ENCODE peak calls at places on chromosome 16, in four cellular contexts. One of them, this sample, is unnamed.

GRCh38 chr16:16884451-16884850 is 505.5 kb downstream of the NPIPA7 start:
- DNase-seq in sigmoid colon: no peak
- DNase-seq in prostate gland: no peak
- DNase-seq in stomach: no peak
- DNase-seq in this sample: no peak

GRCh38 chr16:57186630-57187507 is 740 bp downstream of the RSPRY1 start:
- DNase-seq in sigmoid colon: no peak
- DNase-seq in prostate gland: peak; percentile 13
- DNase-seq in stomach: no peak
- DNase-seq in this sample: peak; percentile 79

GRCh38 chr16:84741351-84741791 is 41.6 kb downstream of the USP10 start:
- DNase-seq in sigmoid colon: no peak
- DNase-seq in prostate gland: no peak
- DNase-seq in stomach: no peak
- DNase-seq in this sample: no peak

GRCh38 chr16:63921737-63922136 is 1200.1 kb downstream of the CDH11 start:
- DNase-seq in sigmoid colon: no peak
- DNase-seq in prostate gland: no peak
- DNase-seq in stomach: no peak
- DNase-seq in this sample: no peak

GRCh38 chr16:1691956-1692355 is 13.9 kb downstream of the JPT2 start:
- DNase-seq in sigmoid colon: no peak
- DNase-seq in prostate gland: no peak
- DNase-seq in stomach: no peak
- DNase-seq in this sample: no peak

GRCh38 chr16:81279375-81279774 is 35.4 kb upstream of the GAN start:
- DNase-seq in sigmoid colon: no peak
- DNase-seq in prostate gland: no peak
- DNase-seq in stomach: no peak
- DNase-seq in this sample: no peak

GRCh38 chr16:75758215-75758614 is 31.9 kb upstream of the CPHXL start:
- DNase-seq in sigmoid colon: no peak
- DNase-seq in prostate gland: no peak
- DNase-seq in stomach: no peak
- DNase-seq in this sample: no peak

GRCh38 chr16:86929149-86929871 is 351.0 kb downstream of the FOXL1 start:
- DNase-seq in sigmoid colon: no peak
- DNase-seq in prostate gland: no peak
- DNase-seq in stomach: no peak
- DNase-seq in this sample: peak; percentile 80

GRCh38 chr16:56780646-56781045 is 50.7 kb downstream of the NUP93 start:
- DNase-seq in sigmoid colon: no peak
- DNase-seq in prostate gland: no peak
- DNase-seq in stomach: no peak
- DNase-seq in this sample: no peak

GRCh38 chr16:76913046-76913445 is 277.9 kb upstream of the MON1B start:
- DNase-seq in sigmoid colon: no peak
- DNase-seq in prostate gland: no peak
- DNase-seq in stomach: no peak
- DNase-seq in this sample: no peak

GRCh38 chr16:1770328-1771071 is 843 bp downstream of the NME3 start:
- DNase-seq in sigmoid colon: peak; percentile 92
- DNase-seq in prostate gland: peak; percentile 79
- DNase-seq in stomach: peak; percentile 76
- DNase-seq in this sample: peak; percentile 90

GRCh38 chr16:85667261-85667660 is 21.5 kb downstream of the GINS2 start:
- DNase-seq in sigmoid colon: peak; percentile 50
- DNase-seq in prostate gland: no peak
- DNase-seq in stomach: no peak
- DNase-seq in this sample: peak; percentile 57

GRCh38 chr16:86252596-86252995 is 257.7 kb upstream of the FOXF1 start:
- DNase-seq in sigmoid colon: no peak
- DNase-seq in prostate gland: no peak
- DNase-seq in stomach: no peak
- DNase-seq in this sample: peak; percentile 52

GRCh38 chr16:50025544-50025931 is 513 bp downstream of the CNEP1R1 start:
- DNase-seq in sigmoid colon: no peak
- DNase-seq in prostate gland: no peak
- DNase-seq in stomach: no peak
- DNase-seq in this sample: no peak

GRCh38 chr16:84277244-84277823 is 17.3 kb upstream of the WFDC1 start:
- DNase-seq in sigmoid colon: peak; percentile 80
- DNase-seq in prostate gland: peak; percentile 67
- DNase-seq in stomach: peak; percentile 77
- DNase-seq in this sample: peak; percentile 92

GRCh38 chr16:25256821-25257503 is 683 bp downstream of the ZKSCAN2 start:
- DNase-seq in sigmoid colon: no peak
- DNase-seq in prostate gland: peak; percentile 8
- DNase-seq in stomach: no peak
- DNase-seq in this sample: peak; percentile 83

GRCh38 chr16:53816211-53816610 is 112.3 kb downstream of the FTO start:
- DNase-seq in sigmoid colon: no peak
- DNase-seq in prostate gland: no peak
- DNase-seq in stomach: no peak
- DNase-seq in this sample: no peak

DNA sequence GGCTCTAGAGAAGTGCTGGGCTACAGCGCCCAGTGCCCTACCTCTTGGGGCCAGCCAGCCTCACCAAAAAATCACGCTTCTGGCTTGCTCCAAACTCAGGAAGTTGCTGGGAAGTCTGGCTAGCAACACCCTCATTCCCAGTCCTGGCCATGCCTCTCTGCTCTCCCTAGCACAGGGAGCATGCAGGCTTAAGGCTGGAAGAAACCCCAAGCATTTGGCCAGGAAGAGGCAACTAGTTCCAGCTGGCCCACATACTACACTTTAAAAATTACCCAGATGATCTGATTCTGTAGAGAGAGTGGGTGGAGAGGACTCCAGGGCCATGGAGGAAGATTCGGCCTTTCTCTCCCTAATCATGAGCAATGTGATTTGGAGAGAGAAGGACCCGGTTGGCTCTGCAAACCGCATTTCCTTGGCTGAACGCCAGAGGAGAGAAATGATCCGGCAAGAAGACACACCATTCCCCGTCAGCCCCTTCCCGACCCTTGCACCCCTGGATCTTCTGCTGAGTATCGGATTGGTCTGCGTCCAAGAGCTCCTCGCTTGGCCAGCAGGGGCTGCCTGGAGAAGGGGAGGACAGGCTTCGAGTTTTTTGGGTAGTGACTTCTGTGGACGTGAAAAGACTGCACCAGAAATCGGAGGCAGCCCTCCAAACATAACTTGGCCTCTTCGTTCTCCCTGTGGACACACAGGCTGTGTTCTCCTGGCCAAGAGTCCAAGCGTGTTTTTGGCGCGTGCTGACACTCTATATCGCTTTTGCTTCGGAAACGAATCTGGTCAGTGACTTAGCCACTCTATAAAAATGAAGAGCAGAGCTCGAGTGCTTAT is 406.3 kb downstream of the WWOX start:
- DNase-seq in sigmoid colon: peak; percentile 86
- DNase-seq in prostate gland: no peak
- DNase-seq in stomach: peak; percentile 33
- DNase-seq in this sample: no peak
- TF ChIP-seq POLR2AphosphoS5 in sigmoid colon: peak; percentile 39
- TF ChIP-seq POLR2AphosphoS5 in prostate gland: no peak
- TF ChIP-seq POLR2AphosphoS5 in stomach: peak; percentile 6
- TF ChIP-seq POLR2AphosphoS5 in this sample: peak; percentile 35

GRCh38 chr16:4614571-4615388 is at the start of gene UBALD1:
- DNase-seq in sigmoid colon: peak; percentile 94
- DNase-seq in prostate gland: peak; percentile 90
- DNase-seq in stomach: peak; percentile 94
- DNase-seq in this sample: peak; percentile 96

GRCh38 chr16:4612977-4613635 is 1.6 kb downstream of the UBALD1 start:
- DNase-seq in sigmoid colon: no peak
- DNase-seq in prostate gland: no peak
- DNase-seq in stomach: no peak
- DNase-seq in this sample: peak; percentile 82

GRCh38 chr16:4612474-4612931 is 2.2 kb downstream of the UBALD1 start:
- DNase-seq in sigmoid colon: peak; percentile 66
- DNase-seq in prostate gland: no peak
- DNase-seq in stomach: no peak
- DNase-seq in this sample: peak; percentile 77

GRCh38 chr16:4615389-4616046 is 830 bp upstream of the UBALD1 start:
- DNase-seq in sigmoid colon: no peak
- DNase-seq in prostate gland: no peak
- DNase-seq in stomach: no peak
- DNase-seq in this sample: peak; percentile 90

DNA sequence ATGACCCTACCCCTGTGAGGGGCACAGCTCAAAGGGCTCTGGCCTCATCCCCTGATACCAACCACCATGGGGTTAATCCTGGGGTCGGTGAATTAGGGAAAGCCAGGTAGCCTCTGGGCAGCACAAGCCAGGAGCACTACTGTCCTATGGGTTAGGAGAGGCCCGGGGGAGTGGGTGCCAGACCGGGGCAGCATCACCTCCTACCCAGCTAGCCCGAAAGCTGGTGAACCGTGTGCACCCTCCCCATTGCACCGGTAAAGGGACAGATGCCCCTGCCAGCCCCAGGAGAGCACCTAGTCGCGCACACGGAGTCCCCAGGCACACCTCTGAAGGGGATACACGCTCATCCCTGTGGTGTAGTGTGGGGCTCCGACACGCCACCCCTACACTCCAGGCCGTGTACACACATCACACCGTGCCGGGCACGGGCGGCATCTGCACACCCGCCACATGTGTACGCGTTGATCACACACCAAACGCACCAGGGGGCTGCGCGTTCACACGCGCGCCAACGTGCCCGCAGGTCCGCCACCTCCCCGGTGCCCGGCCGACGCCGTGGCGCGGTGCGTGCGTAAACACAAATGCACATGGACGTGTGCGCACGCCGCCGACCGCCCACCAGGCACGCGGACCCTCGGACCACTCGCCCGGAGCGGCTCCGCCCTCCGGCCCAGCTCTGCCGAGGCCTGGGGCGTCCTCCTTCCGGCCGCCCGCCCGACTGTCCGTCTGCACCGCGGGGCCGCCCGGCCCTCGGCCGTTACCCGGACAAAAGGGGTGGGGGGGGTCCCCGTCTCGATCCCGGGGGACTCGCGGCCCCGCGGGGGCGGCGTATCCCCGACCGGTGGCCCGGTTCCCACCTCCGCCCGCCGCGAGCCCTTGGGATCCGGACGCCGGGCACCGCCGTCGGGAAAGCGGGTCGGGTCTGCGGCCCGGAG is 785 bp downstream of the UBALD1 start:
- DNase-seq in sigmoid colon: peak; percentile 69
- DNase-seq in prostate gland: no peak
- DNase-seq in stomach: no peak
- DNase-seq in this sample: peak; percentile 90
- H3K4me1 ChIP-seq in sigmoid colon: peaks cover 71% of the 10 kb centered on the region
- H3K4me1 ChIP-seq in prostate gland: peaks cover 24% of the 10 kb centered on the region
- H3K4me1 ChIP-seq in stomach: peaks cover 77% of the 10 kb centered on the region
- H3K4me1 ChIP-seq in this sample: peaks cover 82% of the 10 kb centered on the region

GRCh38 chr16:88779406-88780099 is 5.5 kb downstream of the PIEZO1 start:
- DNase-seq in sigmoid colon: peak; percentile 86
- DNase-seq in prostate gland: no peak
- DNase-seq in stomach: no peak
- DNase-seq in this sample: no peak
- TF ChIP-seq POLR2AphosphoS5 in sigmoid colon: peak; percentile 14
- TF ChIP-seq POLR2AphosphoS5 in prostate gland: no peak
- TF ChIP-seq POLR2AphosphoS5 in stomach: no peak
- TF ChIP-seq POLR2AphosphoS5 in this sample: no peak

DNA sequence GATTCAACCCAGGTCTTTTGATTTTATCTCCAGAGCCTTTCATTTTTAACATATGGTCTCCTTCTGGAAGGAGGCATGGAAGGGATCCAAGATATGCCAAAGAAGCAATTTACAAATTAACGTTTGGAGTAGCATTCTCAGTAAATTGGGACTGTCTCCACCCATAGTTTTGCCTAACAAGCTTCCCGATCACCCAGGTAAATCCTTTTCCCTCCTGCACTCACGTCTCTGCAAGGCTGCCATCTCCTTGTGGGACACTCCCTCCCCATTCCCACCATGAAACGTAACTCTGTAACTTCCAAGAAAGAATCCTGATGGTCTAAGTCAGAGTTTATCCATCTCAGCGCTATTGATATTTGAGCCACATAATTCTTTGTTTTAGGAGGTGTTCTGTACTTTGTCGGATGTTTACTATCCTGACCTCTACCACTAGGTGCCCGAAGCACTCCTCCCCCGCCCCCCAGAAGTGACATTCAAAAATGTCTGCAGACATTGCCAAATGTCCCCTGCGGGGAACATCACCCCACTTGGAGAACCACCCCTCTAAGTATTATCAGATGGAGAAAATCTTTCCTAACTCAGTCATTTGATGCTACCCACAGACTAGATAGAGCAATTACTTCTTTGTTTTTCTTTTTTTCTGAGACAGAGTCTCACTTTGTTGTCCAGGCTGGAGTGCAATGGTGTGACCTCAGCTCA is 32.9 kb upstream of the NFAT5 start:
- DNase-seq in sigmoid colon: no peak
- DNase-seq in prostate gland: no peak
- DNase-seq in stomach: no peak
- DNase-seq in this sample: no peak
- H3K4me1 ChIP-seq in sigmoid colon: no peaks in the 10 kb centered on the region
- H3K4me1 ChIP-seq in prostate gland: no peaks in the 10 kb centered on the region
- H3K4me1 ChIP-seq in stomach: peaks cover 18% of the 10 kb centered on the region
- H3K4me1 ChIP-seq in this sample: peaks cover 6% of the 10 kb centered on the region

GRCh38 chr16:88809676-88810165 is 2.0 kb downstream of the APRT start:
- DNase-seq in sigmoid colon: no peak
- DNase-seq in prostate gland: no peak
- DNase-seq in stomach: no peak
- DNase-seq in this sample: no peak

GRCh38 chr16:88811600-88811849 is 203 bp downstream of the APRT start:
- DNase-seq in sigmoid colon: no peak
- DNase-seq in prostate gland: no peak
- DNase-seq in stomach: no peak
- DNase-seq in this sample: no peak

GRCh38 chr16:88810166-88810867 is 1.4 kb downstream of the APRT start:
- DNase-seq in sigmoid colon: no peak
- DNase-seq in prostate gland: no peak
- DNase-seq in stomach: no peak
- DNase-seq in this sample: no peak

GRCh38 chr16:88811850-88812736 is at the start of gene APRT:
- DNase-seq in sigmoid colon: peak; percentile 97
- DNase-seq in prostate gland: peak; percentile 90
- DNase-seq in stomach: peak; percentile 96
- DNase-seq in this sample: peak; percentile 99

DNA sequence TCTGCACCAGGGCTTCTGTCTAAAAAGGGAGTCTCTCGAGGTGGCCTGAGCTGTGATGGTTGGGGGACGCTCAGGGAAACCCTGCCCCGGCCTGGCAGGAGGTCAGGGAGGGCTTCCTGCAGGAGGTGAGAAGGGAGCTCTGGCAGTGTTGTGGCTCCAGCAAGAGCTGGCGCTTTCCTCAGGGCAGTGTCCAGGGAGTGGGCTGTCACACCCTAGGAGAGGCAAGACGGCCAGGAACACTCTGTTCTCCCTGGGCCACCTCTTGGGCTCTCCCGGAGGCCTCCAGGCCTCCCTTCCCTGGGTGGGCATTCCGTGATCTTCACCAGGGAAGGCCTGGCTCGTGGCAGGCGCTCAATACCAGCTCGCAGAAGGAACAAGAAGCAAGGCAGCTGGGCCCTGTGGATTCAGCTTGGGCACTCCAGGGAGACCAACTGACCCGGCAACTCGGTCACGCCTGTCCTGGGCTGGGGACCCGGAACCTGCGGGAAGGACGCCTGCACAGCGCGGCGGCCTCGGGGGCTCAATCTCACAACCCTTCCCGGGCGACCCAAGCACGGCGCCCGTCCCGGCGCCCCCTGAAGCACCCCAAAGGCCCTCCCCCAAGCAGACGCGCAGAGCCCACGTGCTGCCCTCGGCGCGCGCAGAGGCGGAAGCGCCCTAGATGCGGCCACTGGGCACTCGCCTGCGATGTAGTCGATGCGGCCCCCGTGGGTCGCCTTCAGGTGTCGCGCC is 694 bp downstream of the APRT start:
- DNase-seq in sigmoid colon: peak; percentile 90
- DNase-seq in prostate gland: peak; percentile 64
- DNase-seq in stomach: peak; percentile 72
- DNase-seq in this sample: peak; percentile 95
- TF ChIP-seq POLR2AphosphoS5 in sigmoid colon: peak; percentile 78
- TF ChIP-seq POLR2AphosphoS5 in prostate gland: peak; percentile 23
- TF ChIP-seq POLR2AphosphoS5 in stomach: peak; percentile 72
- TF ChIP-seq POLR2AphosphoS5 in this sample: peak; percentile 99